ENCODE peak calls at places on chromosome 13, in five cellular contexts. V, N, Z, F and J are unnamed samples.

GRCh38 chr13:45042539-45042938 is 53.2 kb downstream of the GPALPP1 start:
- DNase-seq in V (peak; percentile 5), N (no peak), Z (peak; percentile 27), F (no peak), J (no peak)

GRCh38 chr13:52739468-52740071 is at the start of gene CNMD:
- DNase-seq in V (no peak), N (peak; percentile 52), Z (no peak), F (no peak), J (no peak)

GRCh38 chr13:59771272-59771671 is 392.5 kb downstream of the DIAPH3 start:
- DNase-seq in V (no peak), N (no peak), Z (peak; percentile 36), F (no peak), J (peak; percentile 38)

GRCh38 chr13:50745542-50745941 is 98.0 kb downstream of the DLEU7 start:
- DNase-seq in V (no peak), N (no peak), Z (no peak), F (no peak), J (peak; percentile 11)

GRCh38 chr13:43934273-43934672 is 54.6 kb downstream of the LACC1 start:
- DNase-seq in V (peak; percentile 34), N (no peak), Z (no peak), F (peak; percentile 30), J (peak; percentile 46)

GRCh38 chr13:50319603-50320296 is 304.5 kb downstream of the KCNRG start:
- DNase-seq in V (peak; percentile 83), N (no peak), Z (peak; percentile 60), F (peak; percentile 28), J (peak; percentile 75)

GRCh38 chr13:109348514-109349340 is 437.7 kb downstream of the IRS2 start:
- DNase-seq in V (peak; percentile 83), N (no peak), Z (peak; percentile 45), F (peak; percentile 37), J (peak; percentile 59)

GRCh38 chr13:99941911-99942310 is 29.7 kb downstream of the ZIC5 start:
- DNase-seq in V (no peak), N (no peak), Z (no peak), F (no peak), J (no peak)

GRCh38 chr13:80363890-80364503 is 23.1 kb upstream of the SPRY2 start:
- DNase-seq in V (peak; percentile 13), N (peak; percentile 30), Z (peak; percentile 48), F (peak; percentile 5), J (peak; percentile 49)

GRCh38 chr13:62320129-62320724 is 904.6 kb upstream of the PCDH20 start:
- DNase-seq in V (peak; percentile 41), N (peak; percentile 68), Z (peak; percentile 71), F (peak; percentile 0), J (peak; percentile 49)

GRCh38 chr13:36148436-36148835 is 17.3 kb upstream of the DCLK1 start:
- DNase-seq in V (peak; percentile 40), N (no peak), Z (no peak), F (no peak), J (peak; percentile 53)

GRCh38 chr13:51222510-51223283 is 499 bp downstream of the FAM124A start:
- DNase-seq in V (peak; percentile 7), N (peak; percentile 69), Z (peak; percentile 20), F (no peak), J (peak; percentile 5)

GRCh38 chr13:46982856-46983582 is 86.2 kb upstream of the HTR2A start:
- DNase-seq in V (no peak), N (no peak), Z (no peak), F (no peak), J (no peak)
- H3K4me3 ChIP-seq in V (no peak overlapping the region), N (no peak overlapping the region), Z (no peak overlapping the region), F (no peak overlapping the region), J (no peak overlapping the region)

GRCh38 chr13:97306106-97306505 is 84.0 kb downstream of the MBNL2 start:
- DNase-seq in V (no peak), N (no peak), Z (no peak), F (no peak), J (no peak)

GRCh38 chr13:97301382-97302095 is 79.4 kb downstream of the MBNL2 start:
- DNase-seq in V (no peak), N (no peak), Z (no peak), F (no peak), J (no peak)

GRCh38 chr13:97298816-97299215 is 76.7 kb downstream of the MBNL2 start:
- DNase-seq in V (peak; percentile 51), N (no peak), Z (no peak), F (no peak), J (no peak)

GRCh38 chr13:97300871-97301270 is 78.7 kb downstream of the MBNL2 start:
- DNase-seq in V (no peak), N (no peak), Z (no peak), F (no peak), J (no peak)

DNA sequence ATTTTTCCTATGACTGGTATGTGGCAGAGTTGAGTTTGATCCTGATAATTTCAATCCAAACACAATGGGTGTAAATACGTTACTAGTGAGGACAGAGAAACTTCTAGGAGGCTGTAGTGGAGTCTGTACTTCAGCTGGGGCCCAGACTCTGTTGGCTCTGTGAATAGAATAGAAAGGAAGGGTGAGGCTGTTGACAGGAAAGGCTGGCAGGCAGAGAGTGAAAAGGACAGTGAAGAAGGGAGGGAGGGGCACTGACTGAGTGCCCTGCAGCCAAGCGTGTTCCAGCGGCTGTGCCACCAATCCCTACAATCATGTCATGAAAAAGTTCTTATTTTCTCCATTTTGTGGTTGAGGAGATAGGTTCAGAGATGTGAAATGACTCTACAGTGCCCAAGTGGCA is 80.5 kb downstream of the MBNL2 start:
- DNase-seq in V (no peak), N (no peak), Z (no peak), F (no peak), J (no peak)
- H3K4me2 ChIP-seq in V (no peak overlapping the region), N (no peak overlapping the region), Z (no peak overlapping the region), F (peak overlapping the region; percentile 26), J (no peak overlapping the region)

GRCh38 chr13:88217372-88217771 is 546.2 kb downstream of the SLITRK5 start:
- DNase-seq in V (peak; percentile 2), N (no peak), Z (no peak), F (no peak), J (peak; percentile 1)
- H3K4me3 ChIP-seq in V (no peak overlapping the region), N (no peak overlapping the region), Z (no peak overlapping the region), F (no peak overlapping the region), J (no peak overlapping the region)

DNA sequence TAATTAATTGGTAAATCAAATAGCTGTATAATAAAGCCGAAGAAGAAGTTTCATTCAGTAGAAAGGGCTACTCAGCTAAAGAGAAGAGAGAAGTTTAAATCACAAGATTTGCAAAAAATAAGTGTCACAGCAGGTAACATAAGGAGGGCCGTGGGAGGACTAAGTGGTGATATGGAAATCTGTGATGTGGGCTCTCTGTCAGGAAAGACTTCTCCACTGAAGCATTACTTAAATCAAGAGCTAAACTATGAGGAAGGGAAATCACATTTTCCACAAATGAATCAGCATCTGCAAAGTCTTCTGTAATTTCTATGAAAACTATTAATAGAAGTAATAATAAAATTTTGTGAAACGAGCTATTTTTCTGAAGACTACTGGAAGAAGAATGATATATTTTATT is 153.8 kb downstream of the PCDH9 start:
- DNase-seq in V (peak; percentile 62), N (no peak), Z (no peak), F (no peak), J (no peak)
- H3K4me2 ChIP-seq in V (no peak overlapping the region), N (no peak overlapping the region), Z (no peak overlapping the region), F (no peak overlapping the region), J (no peak overlapping the region)

DNA sequence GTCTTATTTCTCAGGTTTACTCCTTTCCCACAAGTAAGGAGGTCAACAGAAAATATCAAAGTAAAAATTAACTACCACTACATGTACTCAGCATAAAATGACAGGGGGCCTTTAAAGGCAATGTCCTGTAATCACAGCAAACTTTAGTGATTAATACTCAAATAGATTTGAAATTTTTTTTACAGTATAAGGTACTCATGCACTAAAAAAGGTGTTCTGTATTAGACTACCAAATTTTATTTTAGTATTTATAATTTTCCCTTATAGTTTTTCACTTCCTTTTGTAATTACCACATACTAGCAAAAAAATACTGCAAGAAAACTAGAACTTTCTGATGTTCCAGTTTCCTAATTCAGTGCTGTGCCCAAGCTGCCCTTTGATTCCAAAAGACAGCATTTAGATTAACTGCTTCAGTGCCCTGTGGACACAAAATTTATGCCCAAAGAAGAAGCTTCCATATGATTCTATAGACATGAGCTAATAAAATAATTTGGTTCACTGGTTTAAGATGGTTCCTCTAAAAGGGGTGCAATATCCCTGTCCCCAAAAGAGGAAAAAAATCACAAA is 70.6 kb downstream of the KLF12 start:
- DNase-seq in V (no peak), N (no peak), Z (no peak), F (no peak), J (no peak)
- H3K4me3 ChIP-seq in V (peak overlapping the region; percentile 52), N (no peak overlapping the region), Z (no peak overlapping the region), F (no peak overlapping the region), J (no peak overlapping the region)

GRCh38 chr13:98489446-98490194 is 87.3 kb downstream of the STK24 start:
- DNase-seq in V (no peak), N (no peak), Z (no peak), F (no peak), J (no peak)

GRCh38 chr13:98487522-98487921 is 89.4 kb downstream of the STK24 start:
- DNase-seq in V (no peak), N (no peak), Z (no peak), F (no peak), J (no peak)

GRCh38 chr13:98487016-98487415 is 89.9 kb downstream of the STK24 start:
- DNase-seq in V (peak; percentile 30), N (no peak), Z (no peak), F (no peak), J (no peak)

GRCh38 chr13:98490195-98490771 is 86.6 kb downstream of the STK24 start:
- DNase-seq in V (no peak), N (no peak), Z (no peak), F (no peak), J (no peak)

DNA sequence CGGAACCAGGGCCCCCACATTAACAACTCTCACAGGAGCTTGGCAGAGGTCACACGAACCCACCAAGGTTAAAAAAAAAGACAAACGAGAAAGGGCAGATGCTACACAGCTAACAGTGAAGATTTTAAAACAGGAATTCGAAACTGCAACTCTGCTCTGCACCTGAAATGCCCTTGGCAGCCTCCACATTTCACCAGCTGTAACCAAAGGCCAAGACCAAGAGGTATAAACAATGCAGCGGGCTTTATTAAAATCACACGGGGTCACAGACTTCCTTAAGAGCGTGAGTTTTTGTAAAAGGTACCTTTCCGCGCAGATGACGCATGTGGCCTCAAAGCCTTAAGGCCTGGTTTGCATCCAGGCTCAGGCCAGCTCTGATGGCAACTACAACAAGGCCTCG is 88.2 kb downstream of the STK24 start:
- DNase-seq in V (no peak), N (no peak), Z (no peak), F (no peak), J (no peak)
- H3K4me2 ChIP-seq in V (no peak overlapping the region), N (no peak overlapping the region), Z (no peak overlapping the region), F (no peak overlapping the region), J (no peak overlapping the region)

GRCh38 chr13:91097269-91097668 is 250.2 kb upstream of the MIR17HG start:
- DNase-seq in V (no peak), N (no peak), Z (no peak), F (no peak), J (no peak)
- H3K4me3 ChIP-seq in V (no peak overlapping the region), N (no peak overlapping the region), Z (no peak overlapping the region), F (no peak overlapping the region), J (no peak overlapping the region)